ENCODE peak calls at places on chromosomes 4 and X, in six cellular contexts. Y is trophoblast cell, X is mesenchymal stem cell, R is IMR-90, K is neuronal stem cell, N is H1. Q is an unnamed sample.
A peak's percentile ranks its signal among the peaks of the same experiment; 100 is the strongest.

GRCh38 chr4:140353836-140354235 is 19.6 kb upstream of the SCOC start:
- DNase-seq in R (no peak), K (no peak), Y (no peak), X (no peak), N (no peak), Q (no peak)

GRCh38 chrX:147180886-147181285 is 366.3 kb upstream of the CXorf51A start:
- DNase-seq in R (no peak), Y (no peak), K (no peak), X (no peak), N (no peak), Q (no peak)

GRCh38 chr4:78517050-78517652 is 34.4 kb upstream of the ANXA3 start:
- DNase-seq in N (no peak), X (peak; percentile 49), K (peak; percentile 5), Y (peak; percentile 69), R (peak; percentile 43), Q (no peak)

GRCh38 chr4:138561906-138562305 is 319.8 kb upstream of the SLC7A11 start:
- DNase-seq in K (no peak), R (no peak), Y (no peak), N (no peak), X (no peak), Q (no peak)

GRCh38 chrX:78129714-78130113 is 9.7 kb downstream of the TAF9B start:
- DNase-seq in X (no peak), Y (no peak), R (no peak), K (no peak), N (no peak), Q (no peak)

GRCh38 chrX:116379854-116380253 is 56.6 kb upstream of the SLC6A14 start:
- DNase-seq in N (no peak), K (no peak), Y (no peak), X (no peak), R (peak; percentile 6), Q (no peak)

GRCh38 chr4:85430697-85431096 is 44.3 kb upstream of the ARHGAP24 start:
- DNase-seq in N (no peak), X (peak; percentile 10), Y (peak; percentile 96), K (no peak), R (no peak), Q (no peak)

GRCh38 chrX:19799319-19800182 is 87.8 kb downstream of the SH3KBP1 start:
- DNase-seq in X (no peak), N (no peak), K (no peak), R (peak; percentile 31), Y (peak; percentile 31), Q (no peak)

DNA sequence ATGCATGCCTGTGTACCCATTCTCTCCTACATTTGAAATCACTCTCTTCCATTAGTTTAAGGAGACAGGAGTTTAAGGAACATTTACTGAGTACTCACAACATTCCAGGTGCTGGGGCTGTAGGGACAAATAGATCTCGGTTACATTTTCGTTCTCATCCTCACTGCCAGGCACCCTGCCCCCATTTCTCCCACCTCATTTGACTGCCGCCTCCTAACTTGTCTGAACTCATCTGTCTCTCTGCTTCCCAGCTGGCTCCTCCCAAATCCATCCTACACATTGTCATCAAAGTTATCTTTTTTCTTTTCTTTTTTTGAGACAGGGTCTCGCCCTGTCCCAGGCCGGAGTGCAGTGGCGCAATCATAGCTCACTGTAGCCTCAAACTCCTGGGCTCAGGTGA is 19.8 kb upstream of the MPC1L start:
- DNase-seq in R (no peak), K (no peak), Y (no peak), X (no peak), N (no peak), Q (no peak)
- H2BK5ac ChIP-seq in R (no peak overlapping the region), K (no peak overlapping the region), Y (no peak overlapping the region), X (no peak overlapping the region), N (no peak overlapping the region), Q (no peak overlapping the region)

DNA sequence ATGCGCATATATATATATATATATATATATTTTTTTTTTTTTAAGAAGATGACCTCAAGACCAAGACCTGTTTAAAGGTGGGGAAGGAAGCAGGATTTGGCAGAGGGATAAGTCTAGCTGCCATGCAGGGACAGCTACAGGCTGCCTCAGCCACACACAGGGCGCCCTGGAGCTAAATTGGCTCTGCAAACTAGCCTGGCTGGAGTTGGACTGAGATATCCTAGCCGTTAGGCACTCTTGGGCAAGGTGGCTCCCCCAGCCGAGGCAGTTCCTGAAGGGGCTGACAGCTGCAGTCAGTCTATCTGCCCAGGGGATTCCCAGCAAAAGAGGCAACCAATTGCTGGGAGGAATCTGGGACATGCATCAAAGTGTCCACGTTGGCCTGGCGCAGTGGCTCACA is 21.9 kb downstream of the TRIML1 start:
- DNase-seq in K (no peak), X (no peak), Y (no peak), R (no peak), N (peak; percentile 41), Q (no peak)
- H2AK5ac ChIP-seq in K (peak overlapping the region; percentile 56), X (no peak overlapping the region), Y (no peak overlapping the region), R (no peak overlapping the region), N (no peak overlapping the region), Q (no peak overlapping the region)

GRCh38 chr4:147539959-147540358 is 59.1 kb downstream of the EDNRA start:
- DNase-seq in N (no peak), X (no peak), K (no peak), R (no peak), Y (no peak), Q (no peak)
- H4K91ac ChIP-seq in N (no peak overlapping the region), X (no peak overlapping the region), K (no peak overlapping the region), R (no peak overlapping the region), Y (no peak overlapping the region), Q (no peak overlapping the region)

GRCh38 chr4:115234405-115235093 is 121.1 kb upstream of the NDST4 start:
- DNase-seq in N (no peak), R (no peak), K (no peak), X (peak; percentile 39), Y (peak; percentile 66), Q (peak; percentile 25)
- H2BK5ac ChIP-seq in N (no peak overlapping the region), R (no peak overlapping the region), K (no peak overlapping the region), X (no peak overlapping the region), Y (no peak overlapping the region), Q (no peak overlapping the region)

DNA sequence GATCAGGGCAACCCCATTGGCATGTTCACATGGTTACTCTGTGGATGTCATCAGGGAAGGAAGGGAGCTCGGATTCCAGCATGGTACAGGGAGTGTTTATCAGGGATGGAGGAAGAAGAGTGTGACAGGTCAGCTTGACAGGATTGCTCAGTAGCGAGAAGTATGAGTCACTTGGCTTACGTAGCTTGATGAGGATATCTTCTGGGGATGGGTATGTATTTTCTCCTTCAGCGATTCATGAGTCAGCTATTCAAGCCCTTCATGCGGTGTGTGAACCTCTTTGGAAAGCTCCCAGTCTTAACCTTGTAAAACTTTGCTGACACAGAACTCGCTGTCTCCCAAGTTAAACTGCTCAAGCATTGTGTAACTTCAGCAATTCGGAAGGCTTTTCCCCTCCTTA is 275.4 kb downstream of the ARHGAP10 start:
- DNase-seq in N (no peak), K (no peak), R (peak; percentile 99), X (peak; percentile 99), Y (peak; percentile 92), Q (no peak)
- H2AK5ac ChIP-seq in N (no peak overlapping the region), K (no peak overlapping the region), R (no peak overlapping the region), X (no peak overlapping the region), Y (no peak overlapping the region), Q (no peak overlapping the region)

GRCh38 chr4:144176476-144176875 is 36.0 kb upstream of the GYPA start:
- DNase-seq in K (no peak), X (no peak), N (no peak), R (no peak), Y (no peak), Q (no peak)

GRCh38 chr4:144174401-144175067 is 34.0 kb upstream of the GYPA start:
- DNase-seq in K (peak; percentile 52), R (peak; percentile 59), X (peak; percentile 63), Y (peak; percentile 86), N (no peak), Q (no peak)

GRCh38 chr4:144169211-144169610 is 28.7 kb upstream of the GYPA start:
- DNase-seq in N (no peak), Y (no peak), K (no peak), X (no peak), R (no peak), Q (no peak)

GRCh38 chr4:144171697-144172096 is 31.2 kb upstream of the GYPA start:
- DNase-seq in Y (no peak), R (no peak), N (no peak), X (no peak), K (no peak), Q (no peak)
- H4K91ac ChIP-seq in Y (no peak overlapping the region), R (no peak overlapping the region), N (no peak overlapping the region), X (no peak overlapping the region), K (no peak overlapping the region), Q (no peak overlapping the region)

GRCh38 chr4:38002451-38003071 is 42.4 kb downstream of the PTTG2 start:
- DNase-seq in K (no peak), R (peak; percentile 47), X (no peak), N (no peak), Y (peak; percentile 68), Q (no peak)
- H2BK5ac ChIP-seq in K (no peak overlapping the region), R (no peak overlapping the region), X (no peak overlapping the region), N (peak overlapping the region; percentile 30), Y (peak overlapping the region; percentile 87), Q (no peak overlapping the region)

GRCh38 chr4:6112606-6113290 is 87.6 kb downstream of the JAKMIP1 start:
- DNase-seq in K (no peak), N (no peak), X (no peak), R (no peak), Y (no peak), Q (no peak)
- H2AK5ac ChIP-seq in K (no peak overlapping the region), N (no peak overlapping the region), X (no peak overlapping the region), R (no peak overlapping the region), Y (no peak overlapping the region), Q (no peak overlapping the region)

GRCh38 chrX:63661676-63662075 is 123.3 kb downstream of the ARHGEF9 start:
- DNase-seq in X (peak; percentile 7), R (no peak), Y (no peak), N (no peak), K (no peak), Q (no peak)

GRCh38 chrX:63657821-63658220 is 127.2 kb downstream of the ARHGEF9 start:
- DNase-seq in Y (peak; percentile 64), X (peak; percentile 78), R (peak; percentile 78), K (no peak), N (no peak), Q (no peak)

GRCh38 chrX:63658920-63659319 is 126.1 kb downstream of the ARHGEF9 start:
- DNase-seq in N (no peak), K (no peak), R (no peak), X (peak; percentile 7), Y (no peak), Q (no peak)

GRCh38 chrX:63652086-63652775 is 132.8 kb downstream of the ARHGEF9 start:
- DNase-seq in R (peak; percentile 21), Y (no peak), N (no peak), K (no peak), X (no peak), Q (no peak)

DNA sequence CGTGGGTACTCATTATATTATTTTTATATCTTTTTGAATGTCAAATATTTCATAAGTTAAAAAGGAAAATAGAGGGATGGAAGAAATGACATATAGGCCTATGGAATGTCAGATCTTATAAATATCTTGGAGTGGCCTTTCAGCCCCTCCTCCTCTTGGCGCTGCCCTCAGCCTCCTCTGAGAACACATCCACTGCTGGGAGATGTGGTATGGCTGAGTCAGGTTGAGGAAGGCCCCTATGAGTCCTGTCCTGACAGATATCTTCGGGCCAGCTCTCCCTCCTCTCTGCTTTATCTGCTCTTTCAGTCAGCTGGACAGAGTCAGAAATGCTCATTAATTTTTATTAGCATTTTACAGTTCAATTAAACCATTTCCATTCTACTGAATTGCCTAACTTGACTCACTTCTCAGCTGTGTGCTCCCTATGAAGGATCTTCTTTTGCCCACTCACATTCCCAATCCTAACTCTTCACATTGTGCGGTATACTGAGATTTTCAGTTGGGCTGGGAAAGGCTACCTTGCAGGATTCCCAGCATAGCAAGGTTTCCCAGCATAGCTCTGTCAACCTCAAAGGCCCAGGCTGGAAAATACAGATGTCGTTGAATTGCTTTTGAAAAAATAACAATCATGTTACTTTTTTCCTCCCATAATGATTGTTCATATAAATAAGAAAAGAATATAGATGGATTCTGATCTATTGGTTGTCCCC is 128.0 kb downstream of the ARHGEF9 start:
- DNase-seq in Y (peak; percentile 68), R (peak; percentile 78), K (no peak), X (peak; percentile 63), N (no peak), Q (no peak)
- H4K91ac ChIP-seq in Y (no peak overlapping the region), R (no peak overlapping the region), K (no peak overlapping the region), X (no peak overlapping the region), N (no peak overlapping the region), Q (no peak overlapping the region)